ENCODE peak calls at places on chromosomes 2 and 18, in seven cellular contexts. M is esophagus squamous epithelium, Q is spleen, B is upper lobe of left lung, C is hepatocyte, X is testis, I is IMR-90. A is an unnamed sample.

GRCh38 chr2:188091235-188091634 is 200.4 kb upstream of the GULP1 start:
- DNase-seq in M (no peak), Q (no peak), B (no peak), C (no peak), X (no peak), I (no peak), A (no peak)

GRCh38 chr2:149817206-149817605 is 229.6 kb upstream of the MMADHC start:
- DNase-seq in M (no peak), Q (no peak), B (no peak), C (no peak), X (no peak), I (no peak), A (no peak)

GRCh38 chr2:236194786-236195185 is 26.6 kb upstream of the GBX2 start:
- DNase-seq in M (no peak), Q (no peak), B (no peak), C (no peak), X (no peak), I (no peak), A (no peak)

GRCh38 chr18:79912409-79912991 is 39.0 kb downstream of the SLC66A2 start:
- DNase-seq in M (no peak), Q (peak; percentile 82), B (peak; percentile 60), C (peak; percentile 13), X (peak; percentile 11), I (no peak), A (no peak)

GRCh38 chr2:66434679-66435548 is at the start of gene MEIS1:
- DNase-seq in M (peak; percentile 39), Q (peak; percentile 90), B (peak; percentile 89), C (peak; percentile 94), X (peak; percentile 97), I (peak; percentile 100), A (peak; percentile 96)

GRCh38 chr2:192190474-192190873 is 4.3 kb downstream of the TMEFF2 start:
- DNase-seq in M (no peak), Q (no peak), B (no peak), C (peak; percentile 23), X (no peak), I (peak; percentile 58), A (no peak)

GRCh38 chr2:240427729-240428128 is 7.7 kb upstream of the GPC1 start:
- DNase-seq in M (no peak), Q (no peak), B (no peak), C (no peak), X (peak; percentile 0), I (no peak), A (no peak)

GRCh38 chr2:129058981-129059380 is 740.3 kb upstream of the HS6ST1 start:
- DNase-seq in M (no peak), Q (no peak), B (no peak), C (no peak), X (no peak), I (no peak), A (no peak)

GRCh38 chr2:143282684-143283083 is 153.5 kb downstream of the ARHGAP15 start:
- DNase-seq in M (no peak), Q (no peak), B (no peak), C (no peak), X (no peak), I (no peak), A (no peak)

GRCh38 chr2:190718652-190719526 is 70.0 kb downstream of the NAB1 start:
- DNase-seq in M (no peak), Q (no peak), B (no peak), C (peak; percentile 82), X (no peak), I (peak; percentile 81), A (peak; percentile 85)

GRCh38 chr2:178392215-178392614 is 58.8 kb downstream of the PRKRA start:
- DNase-seq in M (no peak), Q (no peak), B (no peak), C (no peak), X (no peak), I (peak; percentile 60), A (no peak)

GRCh38 chr18:23194150-23194968 is 59.1 kb downstream of the CABLES1 start:
- DNase-seq in M (no peak), Q (no peak), B (no peak), C (no peak), X (no peak), I (peak; percentile 65), A (no peak)

GRCh38 chr2:47056875-47057731 is 98.0 kb downstream of the STPG4 start:
- DNase-seq in M (no peak), Q (no peak), B (no peak), C (no peak), X (peak; percentile 74), I (no peak), A (no peak)

GRCh38 chr2:68251855-68252406 is 401 bp downstream of the PPP3R1 start:
- DNase-seq in M (no peak), Q (peak; percentile 91), B (peak; percentile 92), C (peak; percentile 72), X (peak; percentile 20), I (no peak), A (no peak)

GRCh38 chr18:24170389-24170788 is 31.5 kb downstream of the CABYR start:
- DNase-seq in M (no peak), Q (no peak), B (no peak), C (no peak), X (no peak), I (no peak), A (no peak)

GRCh38 chr2:44136186-44136585 is 32.5 kb upstream of the PPM1B start:
- DNase-seq in M (no peak), Q (no peak), B (no peak), C (peak; percentile 49), X (no peak), I (peak; percentile 83), A (peak; percentile 74)

GRCh38 chr18:22913861-22914260 is 19.3 kb upstream of the RBBP8 start:
- DNase-seq in M (no peak), Q (no peak), B (no peak), C (peak; percentile 82), X (no peak), I (no peak), A (peak; percentile 86)

GRCh38 chr2:136025057-136025973 is 39.9 kb upstream of the DARS1 start:
- DNase-seq in M (no peak), Q (peak; percentile 93), B (peak; percentile 92), C (peak; percentile 91), X (peak; percentile 84), I (peak; percentile 28), A (no peak)

GRCh38 chr2:167335627-167336026 is 447.3 kb downstream of the XIRP2 start:
- DNase-seq in M (no peak), Q (no peak), B (no peak), C (no peak), X (no peak), I (peak; percentile 71), A (no peak)

GRCh38 chr2:240960309-240960962 is 38.0 kb upstream of the SNED1 start:
- DNase-seq in M (no peak), Q (peak; percentile 90), B (peak; percentile 89), C (peak; percentile 83), X (peak; percentile 79), I (peak; percentile 6), A (no peak)

GRCh38 chr2:60634443-60634842 is 81.0 kb upstream of the BCL11A start:
- DNase-seq in M (no peak), Q (no peak), B (no peak), C (peak; percentile 58), X (no peak), I (no peak), A (no peak)

GRCh38 chr2:181904022-181904632 is 12.6 kb downstream of the ITPRID2 start:
- DNase-seq in M (no peak), Q (no peak), B (no peak), C (peak; percentile 45), X (no peak), I (peak; percentile 50), A (peak; percentile 52)

GRCh38 chr2:28193552-28194383 is 198.9 kb upstream of the FOSL2 start:
- DNase-seq in M (no peak), Q (no peak), B (no peak), C (no peak), X (no peak), I (peak; percentile 46), A (no peak)

GRCh38 chr2:42784204-42784880 is 8.0 kb downstream of the HAAO start:
- DNase-seq in M (no peak), Q (no peak), B (no peak), C (no peak), X (peak; percentile 4), I (no peak), A (no peak)

GRCh38 chr2:161438598-161438997 is 22.5 kb downstream of the TBR1 start:
- DNase-seq in M (no peak), Q (no peak), B (no peak), C (no peak), X (no peak), I (no peak), A (no peak)

GRCh38 chr2:176157499-176158305 is 595 bp downstream of the HOXD3 start:
- DNase-seq in M (no peak), Q (no peak), B (peak; percentile 80), C (no peak), X (no peak), I (no peak), A (no peak)

GRCh38 chr2:108855194-108855593 is 68.6 kb downstream of the CCDC138 start:
- DNase-seq in M (no peak), Q (no peak), B (no peak), C (peak; percentile 11), X (no peak), I (peak; percentile 8), A (no peak)

DNA sequence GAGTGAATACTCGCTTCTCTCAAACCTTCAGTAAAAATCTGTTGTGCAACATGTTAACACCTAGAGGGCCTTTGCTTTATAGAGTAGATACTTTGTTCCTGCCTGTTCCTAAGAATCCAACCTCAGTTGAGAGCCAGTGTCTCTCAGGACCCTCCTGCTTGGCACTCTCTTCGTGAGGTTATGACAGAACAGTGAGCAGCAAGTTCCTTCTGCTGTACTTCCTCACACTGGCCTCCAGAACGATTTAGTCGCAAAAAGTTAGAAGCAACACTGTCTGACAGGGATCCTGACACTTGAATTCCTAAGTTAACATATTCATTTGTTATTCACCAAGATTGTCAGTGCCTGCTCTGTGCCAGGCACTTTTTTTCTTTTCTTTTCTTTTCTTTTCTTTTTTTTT is 57.1 kb upstream of the ITM2C start:
- DNase-seq in M (no peak), Q (no peak), B (no peak), C (no peak), X (no peak), I (no peak), A (no peak)
- H3K36me3 ChIP-seq in M (peaks cover 67% of the 10 kb centered on the region), Q (no peaks in the 10 kb centered on the region), B (peaks cover 4% of the 10 kb centered on the region), C (peaks cover 5% of the 10 kb centered on the region), X (no peaks in the 10 kb centered on the region), I (peaks cover 9% of the 10 kb centered on the region), A (no peaks in the 10 kb centered on the region)

DNA sequence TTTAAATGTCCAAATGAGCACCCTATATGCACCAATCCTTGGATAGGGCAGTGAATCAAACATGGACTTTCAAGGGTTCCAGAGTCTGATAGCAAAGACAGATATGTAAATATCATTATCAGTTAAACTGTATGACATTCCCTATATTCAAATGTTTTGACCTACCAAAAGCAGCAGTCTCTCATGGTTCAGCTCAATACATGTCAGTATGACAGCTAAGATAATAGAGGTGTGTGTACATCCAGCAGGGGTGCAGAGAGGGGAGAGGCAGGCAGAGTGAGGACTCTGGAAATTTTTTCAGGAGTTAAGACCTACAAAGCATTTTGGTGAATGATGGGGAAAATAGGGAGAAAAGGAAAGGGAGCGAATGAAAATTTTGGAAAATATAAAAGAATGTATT is 106.3 kb downstream of the MYO3B start:
- DNase-seq in M (no peak), Q (no peak), B (no peak), C (no peak), X (no peak), I (no peak), A (no peak)
- TF ChIP-seq CTCF in M (no peak), Q (no peak), B (no peak), C (no peak), X (no peak), I (no peak), A (no peak)

GRCh38 chr2:223487447-223487846 is 114.7 kb downstream of the SCG2 start:
- DNase-seq in M (no peak), Q (no peak), B (no peak), C (no peak), X (no peak), I (no peak), A (no peak)
- H3K4me1 ChIP-seq in M (no peaks in the 10 kb centered on the region), Q (no peaks in the 10 kb centered on the region), B (no peaks in the 10 kb centered on the region), C (no peaks in the 10 kb centered on the region), X (no peaks in the 10 kb centered on the region), I (no peaks in the 10 kb centered on the region), A (no peaks in the 10 kb centered on the region)

GRCh38 chr2:9460441-9461017 is 13.8 kb upstream of the IAH1 start:
- DNase-seq in M (no peak), Q (no peak), B (no peak), C (no peak), X (no peak), I (no peak), A (no peak)
- H3K36me3 ChIP-seq in M (peaks cover 91% of the 10 kb centered on the region), Q (no peaks in the 10 kb centered on the region), B (no peaks in the 10 kb centered on the region), C (no peaks in the 10 kb centered on the region), X (no peaks in the 10 kb centered on the region), I (peaks cover 14% of the 10 kb centered on the region), A (no peaks in the 10 kb centered on the region)

A was measured in Caco-2.